ENCODE peak calls at places on chromosomes 4 and X, in ten cellular contexts. Q is neural progenitor cell, E is SJCRH30, N is adrenal gland, L is cardiac muscle cell, D is lung, Z is stomach, C is IMR-90, O is GM23338, V is suprapubic skin. B is an unnamed sample. For H3K4me1, the result is how much of the 10 kb centered on the place peaks cover.

GRCh38 chr4:165079476-165079875 is 25.8 kb downstream of the TRIM75 start:
- DNase-seq in Q (no peak), E (no peak), N (peak), L (peak), D (no peak), Z (no peak), C (peak), O (no peak), V (no peak), B (no peak)

GRCh38 chr4:133146574-133147198 is 2.4 kb upstream of the PCDH10 start:
- DNase-seq in Q (peak), E (no peak), N (no peak), L (peak), D (no peak), Z (no peak), C (peak), O (peak), V (peak), B (no peak)

GRCh38 chr4:149291463-149291862 is 524.2 kb downstream of the IQCM start:
- DNase-seq in Q (no peak), E (peak), N (peak), L (no peak), D (no peak), Z (no peak), C (peak), O (no peak), V (no peak), B (no peak)

GRCh38 chr4:152408514-152409327 is 127.2 kb downstream of the FBXW7 start:
- DNase-seq in Q (peak), E (peak), N (no peak), L (peak), D (no peak), Z (no peak), C (peak), O (peak), V (no peak), B (peak)

GRCh38 chr4:7367894-7368293 is 66.8 kb downstream of the PSAPL1 start:
- DNase-seq in Q (no peak), E (no peak), N (no peak), L (no peak), D (no peak), Z (no peak), C (no peak), O (no peak), V (no peak), B (no peak)

GRCh38 chr4:181504846-181505374 is 738.3 kb upstream of the TENM3 start:
- DNase-seq in Q (no peak), E (no peak), N (no peak), L (peak), D (no peak), Z (no peak), C (no peak), O (no peak), V (no peak), B (no peak)

GRCh38 chrX:111447298-111447697 is 35.3 kb upstream of the DCX start:
- DNase-seq in Q (peak), E (peak), N (no peak), L (peak), D (no peak), Z (no peak), C (no peak), O (peak), V (no peak), B (no peak)

GRCh38 chr4:37453361-37454262 is 209.1 kb downstream of the NWD2 start:
- DNase-seq in Q (peak), E (peak), N (peak), L (peak), D (peak), Z (peak), C (no peak), O (peak), V (no peak), B (peak)

GRCh38 chr4:82429728-82430192 is 502 bp downstream of the HNRNPDL start:
- DNase-seq in Q (peak), E (no peak), N (no peak), L (peak), D (no peak), Z (no peak), C (no peak), O (peak), V (no peak), B (peak)

DNA sequence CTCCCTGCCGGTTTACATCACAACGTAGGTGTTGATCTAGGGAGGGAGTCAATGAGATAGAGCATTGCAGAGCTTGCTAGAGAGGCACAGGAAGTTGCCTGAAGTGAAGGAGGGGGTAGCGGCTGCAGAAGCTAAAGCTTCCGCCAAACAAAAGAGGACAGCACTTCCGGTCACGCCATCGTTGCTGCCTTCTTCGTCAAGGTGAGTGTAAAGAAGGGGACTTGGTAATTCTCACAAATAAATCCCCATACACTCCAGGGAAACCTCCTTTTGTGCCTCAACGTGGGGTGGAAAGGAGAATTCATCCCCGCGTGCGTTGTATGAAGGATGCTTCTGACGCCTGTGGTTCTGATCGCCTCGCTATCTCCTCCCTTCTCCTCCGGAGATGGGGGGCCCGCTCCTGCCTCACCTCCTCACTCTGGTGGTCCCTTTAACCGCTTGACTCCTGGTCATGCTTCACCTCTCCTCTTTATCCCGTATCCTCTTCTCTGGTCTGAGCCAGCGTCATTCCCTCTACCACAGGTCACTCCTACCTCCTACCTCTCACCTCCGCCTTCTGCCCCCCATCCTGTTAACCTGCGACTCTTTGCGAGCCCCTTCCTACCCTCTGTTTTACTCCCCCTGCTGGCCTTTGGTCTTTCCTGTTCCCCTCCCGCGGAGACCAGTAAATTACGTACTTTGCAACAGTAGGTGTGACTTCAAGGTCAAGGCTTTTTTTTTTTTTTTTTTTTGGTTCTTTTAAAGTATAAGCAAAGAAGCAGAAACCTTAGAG is 59.9 kb downstream of the GSPT2 start:
- DNase-seq in Q (peak), E (peak), N (peak), L (peak), D (peak), Z (peak), C (peak), O (peak), V (no peak), B (peak)
- H3K27ac ChIP-seq in Q (no peak), E (peak), N (peak), L (peak), D (peak), Z (peak), C (peak), O (peak), V (no peak), B (peak)

GRCh38 chrX:69293776-69294601 is 128.7 kb upstream of the PJA1 start:
- DNase-seq in Q (no peak), E (no peak), N (no peak), L (no peak), D (no peak), Z (no peak), C (no peak), O (no peak), V (no peak), B (no peak)

GRCh38 chrX:69300323-69300722 is 135.1 kb upstream of the PJA1 start:
- DNase-seq in Q (no peak), E (no peak), N (no peak), L (no peak), D (no peak), Z (no peak), C (no peak), O (no peak), V (no peak), B (no peak)

GRCh38 chrX:69298466-69299140 is 133.3 kb upstream of the PJA1 start:
- DNase-seq in Q (no peak), E (no peak), N (no peak), L (no peak), D (no peak), Z (no peak), C (peak), O (no peak), V (no peak), B (no peak)

GRCh38 chrX:69297521-69297920 is 132.3 kb upstream of the PJA1 start:
- DNase-seq in Q (peak), E (peak), N (no peak), L (no peak), D (no peak), Z (no peak), C (no peak), O (no peak), V (no peak), B (no peak)

GRCh38 chrX:69299271-69299670 is 134.0 kb upstream of the PJA1 start:
- DNase-seq in Q (no peak), E (no peak), N (no peak), L (peak), D (no peak), Z (no peak), C (no peak), O (no peak), V (no peak), B (no peak)
- H3K4me1 ChIP-seq in Q (under half), E (under half), N (under half), L (under half), D (under half), Z (under half), C (under half), O (under half), V (under half), B (under half)

DNA sequence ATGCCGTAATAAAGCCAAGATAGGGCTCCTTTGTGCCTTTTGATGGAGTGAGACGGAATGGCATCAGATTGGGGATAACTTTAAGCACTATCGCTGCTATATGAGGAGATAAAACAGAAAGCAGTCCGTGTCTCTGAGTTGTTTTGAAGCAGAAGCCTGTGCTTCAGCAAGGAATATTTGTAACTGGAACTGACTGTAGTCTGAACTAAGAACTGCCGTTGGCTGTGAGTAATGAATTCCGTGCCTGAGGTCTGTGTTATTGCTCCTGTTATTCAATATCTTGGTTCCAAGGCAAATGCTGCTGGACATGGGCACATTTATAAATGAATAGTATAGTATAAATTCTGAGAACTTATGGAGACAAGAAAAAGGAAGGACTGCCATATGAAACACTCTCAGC is 297.3 kb downstream of the ANKRD50 start:
- DNase-seq in Q (no peak), E (no peak), N (no peak), L (no peak), D (no peak), Z (no peak), C (peak), O (no peak), V (no peak), B (no peak)
- H3K4me3 ChIP-seq in Q (no peak), E (no peak), N (no peak), L (no peak), D (no peak), Z (no peak), C (peak), O (no peak), V (no peak), B (no peak)

GRCh38 chr4:26323807-26324206 is 3.0 kb downstream of the RBPJ start:
- DNase-seq in Q (no peak), E (no peak), N (no peak), L (no peak), D (no peak), Z (no peak), C (peak), O (no peak), V (no peak), B (no peak)

GRCh38 chr4:26320453-26321325 is at the start of gene RBPJ:
- DNase-seq in Q (peak), E (peak), N (peak), L (peak), D (peak), Z (peak), C (peak), O (peak), V (peak), B (peak)

GRCh38 chr4:26320159-26320452 is 708 bp upstream of the RBPJ start:
- DNase-seq in Q (no peak), E (no peak), N (no peak), L (no peak), D (no peak), Z (no peak), C (peak), O (no peak), V (no peak), B (peak)

GRCh38 chr4:26321326-26322276 is 787 bp downstream of the RBPJ start:
- DNase-seq in Q (peak), E (peak), N (peak), L (peak), D (peak), Z (no peak), C (peak), O (peak), V (no peak), B (no peak)

DNA sequence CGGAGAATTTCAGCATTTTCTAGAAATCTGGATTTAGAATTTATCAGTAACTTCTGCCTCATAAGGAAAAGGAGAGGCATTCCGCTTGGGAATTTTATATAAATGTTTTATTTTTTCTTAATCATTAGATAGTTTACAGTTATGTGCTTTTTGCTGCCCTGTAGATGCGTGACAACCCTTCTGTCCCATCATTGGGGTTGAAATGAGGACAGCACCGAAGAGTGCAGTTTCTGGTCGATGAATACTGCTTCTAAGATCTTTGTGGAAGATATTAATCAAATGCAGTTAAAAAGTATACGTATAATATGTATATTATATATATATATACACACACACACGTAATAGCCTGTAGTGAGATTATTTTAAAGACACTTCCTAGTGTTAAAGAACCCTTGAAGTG is 1.5 kb downstream of the RBPJ start:
- DNase-seq in Q (no peak), E (no peak), N (no peak), L (no peak), D (no peak), Z (no peak), C (no peak), O (no peak), V (no peak), B (no peak)
- H3K27ac ChIP-seq in Q (no peak), E (peak), N (peak), L (peak), D (no peak), Z (no peak), C (peak), O (peak), V (no peak), B (peak)

GRCh38 chr4:72031868-72032619 is at the start of gene NPFFR2:
- DNase-seq in Q (peak), E (no peak), N (no peak), L (peak), D (peak), Z (no peak), C (no peak), O (peak), V (no peak), B (no peak)
- H3K4me1 ChIP-seq in Q (under half), E (under half), N (under half), L (under half), D (under half), Z (under half), C (under half), O (under half), V (under half), B (under half)

GRCh38 chr4:80115368-80116181 is 42.5 kb upstream of the ANTXR2 start:
- DNase-seq in Q (no peak), E (no peak), N (no peak), L (peak), D (no peak), Z (no peak), C (no peak), O (no peak), V (no peak), B (no peak)

GRCh38 chr4:80113615-80114014 is 40.6 kb upstream of the ANTXR2 start:
- DNase-seq in Q (no peak), E (no peak), N (no peak), L (no peak), D (no peak), Z (no peak), C (no peak), O (no peak), V (no peak), B (no peak)

GRCh38 chr4:80114732-80115265 is 41.8 kb upstream of the ANTXR2 start:
- DNase-seq in Q (no peak), E (no peak), N (no peak), L (no peak), D (no peak), Z (no peak), C (no peak), O (no peak), V (no peak), B (no peak)

GRCh38 chr4:80112236-80112635 is 39.2 kb upstream of the ANTXR2 start:
- DNase-seq in Q (no peak), E (no peak), N (no peak), L (no peak), D (no peak), Z (no peak), C (peak), O (no peak), V (peak), B (no peak)

DNA sequence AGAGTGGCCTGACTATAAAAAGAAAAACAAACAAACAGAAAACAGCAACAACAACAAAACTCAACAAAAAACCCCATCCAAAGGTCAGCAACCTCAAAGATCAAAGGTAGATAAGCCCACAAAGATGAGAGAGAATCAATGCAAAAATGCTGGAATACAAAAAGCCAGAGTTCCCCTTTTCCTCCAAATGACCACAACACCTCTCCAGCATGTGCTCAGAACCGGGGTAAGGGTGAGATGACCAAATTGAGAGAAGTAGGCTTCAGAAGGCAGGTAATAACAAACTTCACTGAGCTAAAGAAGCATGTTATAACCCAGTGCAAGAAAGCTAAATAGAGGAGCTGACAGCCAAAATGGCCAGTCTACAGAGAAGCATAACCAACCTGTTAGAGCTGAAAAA is 43.5 kb upstream of the ANTXR2 start:
- DNase-seq in Q (no peak), E (no peak), N (no peak), L (no peak), D (no peak), Z (no peak), C (no peak), O (no peak), V (no peak), B (no peak)
- H3K4me3 ChIP-seq in Q (no peak), E (no peak), N (no peak), L (no peak), D (no peak), Z (no peak), C (no peak), O (no peak), V (no peak), B (no peak)

GRCh38 chr4:147363514-147363913 is 117.4 kb upstream of the EDNRA start:
- DNase-seq in Q (no peak), E (no peak), N (no peak), L (no peak), D (no peak), Z (no peak), C (no peak), O (no peak), V (no peak), B (no peak)
- H3K27ac ChIP-seq in Q (no peak), E (no peak), N (no peak), L (no peak), D (no peak), Z (peak), C (peak), O (no peak), V (no peak), B (no peak)

DNA sequence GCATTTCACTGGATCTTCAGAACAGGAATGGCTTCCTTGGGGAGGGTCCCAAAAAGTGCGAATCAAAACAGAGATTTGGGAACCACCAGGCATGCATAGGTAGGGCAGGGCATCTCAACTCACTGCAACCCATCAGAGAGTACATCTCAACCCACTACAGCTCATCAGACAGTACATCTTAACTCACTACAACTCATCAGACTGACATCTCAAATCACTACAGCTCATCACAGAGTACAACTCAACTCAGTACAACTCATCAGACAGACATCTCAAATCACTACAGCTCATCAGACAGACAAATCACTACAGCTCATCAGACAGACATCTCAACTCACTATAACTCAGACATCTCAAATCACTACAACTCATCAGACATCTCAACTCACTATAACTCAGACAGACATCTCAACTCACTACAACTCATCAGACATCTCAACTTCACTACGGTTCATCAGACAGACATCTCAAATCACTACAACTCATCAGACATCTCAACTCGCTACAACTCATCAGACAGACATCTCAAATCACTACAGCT is 47.5 kb upstream of the CLDN34 start:
- DNase-seq in Q (no peak), E (no peak), N (no peak), L (no peak), D (no peak), Z (no peak), C (peak), O (no peak), V (no peak), B (no peak)
- H3K4me1 ChIP-seq in Q (under half), E (under half), N (under half), L (under half), D (under half), Z (under half), C (under half), O (under half), V (under half), B (under half)

GRCh38 chrX:17859609-17860178 is 1.4 kb downstream of the RAI2 start:
- DNase-seq in Q (peak), E (no peak), N (peak), L (no peak), D (no peak), Z (peak), C (no peak), O (peak), V (no peak), B (no peak)
- H3K4me3 ChIP-seq in Q (peak), E (no peak), N (no peak), L (peak), D (peak), Z (peak), C (no peak), O (peak), V (peak), B (peak)